ENCODE peak calls at places on chromosomes 16 and 17, in five cellular contexts. B is progenitor cell of endocrine pancreas; A is T-helper 17 cell; S is stomach; J is activated CD8-positive, alpha-beta memory T cell treated with anti-CD3 and anti-CD28 coated beads for 4 hours. C is an unnamed sample.

GRCh38 chr17:9443811-9444210 is 131.8 kb downstream of the STX8 start:
- DNase-seq in S (no peak), A (no peak), B (no peak), J (no peak), C (no peak)

GRCh38 chr17:59754547-59754946 is 47.1 kb downstream of the VMP1 start:
- DNase-seq in B (no peak), A (no peak), S (no peak), J (peak; percentile 17), C (no peak)

GRCh38 chr17:2084129-2084765 is 29.3 kb downstream of the HIC1 start:
- DNase-seq in J (no peak), S (no peak), A (no peak), B (no peak), C (no peak)

GRCh38 chr17:37490638-37491614 is 1.2 kb downstream of the DUSP14 start:
- DNase-seq in A (no peak), J (no peak), B (no peak), S (no peak), C (no peak)

GRCh38 chr17:29251969-29252866 is 5.6 kb downstream of the CRYBA1 start:
- DNase-seq in J (no peak), B (no peak), A (no peak), S (no peak), C (no peak)

GRCh38 chr16:73205153-73205549 is 157.2 kb upstream of the ZFHX3 start:
- DNase-seq in B (no peak), S (no peak), A (no peak), J (no peak), C (no peak)

GRCh38 chr17:11682646-11683045 is 84.4 kb downstream of the DNAH9 start:
- DNase-seq in S (no peak), J (no peak), B (no peak), A (no peak), C (no peak)

GRCh38 chr17:7468290-7468689 is 11.1 kb downstream of the ZBTB4 start:
- DNase-seq in S (no peak), A (no peak), B (no peak), J (no peak), C (no peak)

GRCh38 chr16:26651464-26651863 is 415.3 kb upstream of the C16orf82 start:
- DNase-seq in J (no peak), S (no peak), A (no peak), B (no peak), C (no peak)

GRCh38 chr17:49210158-49211029 is at the start of the genes ABI3 and GNGT2:
- DNase-seq in B (no peak), A (no peak), S (peak; percentile 37), J (peak; percentile 41), C (no peak)

GRCh38 chr17:49946964-49947584 is 21.9 kb upstream of the DLX4 start:
- DNase-seq in S (no peak), J (no peak), B (no peak), A (no peak), C (no peak)

GRCh38 chr17:50354776-50355175 is 8.8 kb downstream of the XYLT2 start:
- DNase-seq in S (peak; percentile 48), J (no peak), A (no peak), B (no peak), C (no peak)

GRCh38 chr17:8121531-8122390 is 2.1 kb downstream of the HES7 start:
- DNase-seq in S (no peak), A (no peak), J (no peak), B (peak; percentile 57), C (no peak)

GRCh38 chr17:30113213-30113612 is 3.4 kb upstream of the NSRP1 start:
- DNase-seq in S (peak; percentile 65), J (no peak), B (no peak), A (no peak), C (no peak)

GRCh38 chr16:73339821-73340220 is 291.9 kb upstream of the ZFHX3 start:
- DNase-seq in A (no peak), S (no peak), B (no peak), J (no peak), C (no peak)

GRCh38 chr17:59769891-59770290 is 62.4 kb downstream of the VMP1 start:
- DNase-seq in S (no peak), B (no peak), A (no peak), J (no peak), C (no peak)

GRCh38 chr17:13114601-13115024 is 96.8 kb upstream of the ELAC2 start:
- DNase-seq in B (peak; percentile 29), A (no peak), S (peak; percentile 47), J (no peak), C (peak; percentile 71)

GRCh38 chr16:74774223-74775139 is at the start of gene FA2H:
- DNase-seq in B (peak; percentile 94), S (peak; percentile 96), J (peak; percentile 11), A (peak; percentile 66), C (peak; percentile 84)

GRCh38 chr16:84036131-84036530 is 6.5 kb downstream of the SLC38A8 start:
- DNase-seq in A (no peak), B (no peak), S (no peak), J (no peak), C (no peak)

GRCh38 chr16:56897026-56897799 is 32.2 kb downstream of the SLC12A3 start:
- DNase-seq in S (no peak), J (no peak), A (no peak), B (no peak), C (no peak)

GRCh38 chr17:17044846-17045561 is 2.7 kb downstream of the MPRIP start:
- DNase-seq in B (no peak), A (no peak), S (peak; percentile 26), J (no peak), C (no peak)

GRCh38 chr16:8194795-8195194 is 395.5 kb downstream of the TMEM114 start:
- DNase-seq in J (no peak), A (no peak), B (no peak), S (no peak), C (no peak)

GRCh38 chr17:59641799-59642484 is 22.2 kb downstream of the CLTC start:
- DNase-seq in J (no peak), S (no peak), A (no peak), B (no peak), C (no peak)

GRCh38 chr17:75731086-75731715 is 9.9 kb downstream of the ITGB4 start:
- DNase-seq in B (no peak), J (no peak), A (no peak), S (no peak), C (no peak)

GRCh38 chr17:26818736-26819135 is 475.2 kb upstream of the WSB1 start:
- DNase-seq in J (no peak), S (no peak), B (no peak), A (no peak), C (no peak)

GRCh38 chr16:30923554-30924085 is at the start of gene FBXL19:
- DNase-seq in A (no peak), S (no peak), J (no peak), B (peak; percentile 50), C (no peak)

GRCh38 chr17:77616243-77616731 is 342.2 kb upstream of the TNRC6C start:
- DNase-seq in S (no peak), B (no peak), J (no peak), A (no peak), C (no peak)

GRCh38 chr16:85554791-85555548 is 58.2 kb upstream of the GSE1 start:
- DNase-seq in J (peak; percentile 64), A (peak; percentile 28), B (peak; percentile 41), S (peak; percentile 60), C (no peak)

GRCh38 chr17:48597775-48598631 is 4.4 kb upstream of the HOXB5 start:
- DNase-seq in A (no peak), B (no peak), J (no peak), S (peak; percentile 47), C (no peak)

GRCh38 chr17:6591599-6592158 is 35.3 kb upstream of the PITPNM3 start:
- DNase-seq in S (no peak), A (no peak), J (no peak), B (no peak), C (no peak)